ENCODE peak calls at places on chromosomes 11 and 22, in six cellular contexts. S is GM23248; W is Peyer's patch; T is HuH-7; V is EL; A is effector memory CD8-positive, alpha-beta T cell. Y is an unnamed sample.

GRCh38 chr11:36577859-36578258 is 10.1 kb downstream of the RAG1 start:
- DNase-seq in S (peak), W (no peak), T (no peak), V (peak), A (no peak), Y (peak)

GRCh38 chr11:32087602-32088001 is 3.3 kb upstream of the RCN1 start:
- DNase-seq in S (peak), W (no peak), T (no peak), V (peak), A (no peak), Y (peak)

GRCh38 chr11:75919525-75919924 is 104.5 kb downstream of the UVRAG start:
- DNase-seq in S (peak), W (no peak), T (no peak), V (no peak), A (no peak), Y (no peak)

GRCh38 chr22:21866821-21867527 is 471 bp downstream of the MAPK1 start:
- DNase-seq in S (peak), W (no peak), T (no peak), V (no peak), A (peak), Y (peak)

GRCh38 chr11:12134239-12134590 is 23.8 kb downstream of the MICAL2 start:
- DNase-seq in S (no peak), W (peak), T (no peak), V (no peak), A (no peak), Y (no peak)

GRCh38 chr22:23163665-23164064 is 16.6 kb upstream of the BCR start:
- DNase-seq in S (peak), W (no peak), T (no peak), V (no peak), A (no peak), Y (peak)

GRCh38 chr11:58494096-58494495 is 13.8 kb downstream of the OR5B21 start:
- DNase-seq in S (peak), W (no peak), T (no peak), V (peak), A (no peak), Y (no peak)

GRCh38 chr11:23688835-23689234 is 808.0 kb upstream of the LUZP2 start:
- DNase-seq in S (peak), W (no peak), T (no peak), V (peak), A (no peak), Y (peak)

GRCh38 chr11:133476570-133477262 is 55.6 kb downstream of the OPCML start:
- DNase-seq in S (no peak), W (no peak), T (no peak), V (no peak), A (no peak), Y (no peak)

GRCh38 chr22:20550851-20551744 is 43.7 kb downstream of the MED15 start:
- DNase-seq in S (peak), W (no peak), T (no peak), V (peak), A (peak), Y (no peak)

GRCh38 chr11:14189874-14190273 is 169.1 kb downstream of the RRAS2 start:
- DNase-seq in S (peak), W (no peak), T (no peak), V (no peak), A (no peak), Y (no peak)

GRCh38 chr11:67178878-67179277 is 59.8 kb downstream of the KDM2A start:
- DNase-seq in S (no peak), W (no peak), T (no peak), V (peak), A (no peak), Y (peak)

GRCh38 chr11:33598426-33599069 is 102.1 kb downstream of the C11orf91 start:
- DNase-seq in S (no peak), W (no peak), T (no peak), V (no peak), A (no peak), Y (no peak)

GRCh38 chr11:44752262-44752661 is 25.5 kb downstream of the TSPAN18 start:
- DNase-seq in S (no peak), W (no peak), T (no peak), V (no peak), A (no peak), Y (no peak)

GRCh38 chr22:26542831-26543230 is 30.6 kb upstream of the TFIP11 start:
- DNase-seq in S (no peak), W (no peak), T (no peak), V (no peak), A (no peak), Y (no peak)

GRCh38 chr11:61683961-61684869 is 4.0 kb downstream of the DAGLA start:
- DNase-seq in S (no peak), W (no peak), T (no peak), V (no peak), A (peak), Y (peak)

GRCh38 chr11:74669311-74670160 is 61.7 kb downstream of the CHRDL2 start:
- DNase-seq in S (no peak), W (no peak), T (no peak), V (no peak), A (no peak), Y (no peak)

GRCh38 chr11:123899792-123900191 is 2.2 kb upstream of the OR8D4 start:
- DNase-seq in S (no peak), W (no peak), T (no peak), V (no peak), A (no peak), Y (no peak)

GRCh38 chr11:28966951-28967350 is 858.8 kb downstream of the METTL15 start:
- DNase-seq in S (peak), W (no peak), T (no peak), V (peak), A (no peak), Y (peak)

GRCh38 chr22:37431811-37432707 is 4.8 kb upstream of the ELFN2 start:
- DNase-seq in S (peak), W (no peak), T (no peak), V (peak), A (no peak), Y (peak)

GRCh38 chr11:115587718-115588342 is 83.6 kb upstream of the CADM1 start:
- DNase-seq in S (no peak), W (no peak), T (no peak), V (no peak), A (no peak), Y (no peak)

GRCh38 chr11:69926376-69927050 is 107.3 kb upstream of the FGF3 start:
- DNase-seq in S (no peak), W (no peak), T (no peak), V (no peak), A (no peak), Y (no peak)